ENCODE peak calls at places on chromosomes 11 and 22, in five cellular contexts. One of them, this sample, is unnamed.

GRCh38 chr11:123202723-123203122 is 7.7 kb upstream of the CLMP start:
- DNase-seq in IMR-90: no peak
- DNase-seq in H1: no peak
- DNase-seq in trophoblast cell: no peak
- DNase-seq in neuronal stem cell: no peak
- DNase-seq in this sample: no peak

GRCh38 chr11:70018816-70019215 is 59.3 kb upstream of the ANO1 start:
- DNase-seq in IMR-90: no peak
- DNase-seq in trophoblast cell: no peak
- DNase-seq in neuronal stem cell: no peak
- DNase-seq in H1: no peak
- DNase-seq in this sample: no peak

GRCh38 chr11:106304274-106304673 is 226.8 kb downstream of the AASDHPPT start:
- DNase-seq in IMR-90: peak
- DNase-seq in trophoblast cell: peak
- DNase-seq in neuronal stem cell: no peak
- DNase-seq in H1: no peak
- DNase-seq in this sample: no peak

GRCh38 chr22:20459152-20459542 is 21.5 kb upstream of the SCARF2 start:
- DNase-seq in trophoblast cell: no peak
- DNase-seq in neuronal stem cell: no peak
- DNase-seq in IMR-90: no peak
- DNase-seq in H1: no peak
- DNase-seq in this sample: no peak

GRCh38 chr11:86524603-86525352 is 147.6 kb downstream of the ME3 start:
- DNase-seq in IMR-90: peak
- DNase-seq in neuronal stem cell: no peak
- DNase-seq in H1: no peak
- DNase-seq in trophoblast cell: peak
- DNase-seq in this sample: peak

GRCh38 chr11:57277845-57278720 is 41.0 kb upstream of the APLNR start:
- DNase-seq in IMR-90: peak
- DNase-seq in neuronal stem cell: peak
- DNase-seq in trophoblast cell: peak
- DNase-seq in H1: peak
- DNase-seq in this sample: peak

GRCh38 chr22:37931893-37932389 is 21.5 kb downstream of the C22orf23 start:
- DNase-seq in neuronal stem cell: no peak
- DNase-seq in trophoblast cell: no peak
- DNase-seq in H1: no peak
- DNase-seq in IMR-90: no peak
- DNase-seq in this sample: peak

GRCh38 chr22:44439356-44440223 is 58.4 kb downstream of the RTL6 start:
- DNase-seq in H1: no peak
- DNase-seq in IMR-90: no peak
- DNase-seq in neuronal stem cell: no peak
- DNase-seq in trophoblast cell: no peak
- DNase-seq in this sample: no peak

GRCh38 chr11:40293655-40294342 is 1165.7 kb downstream of the LRRC4C start:
- DNase-seq in H1: peak
- DNase-seq in neuronal stem cell: peak
- DNase-seq in IMR-90: peak
- DNase-seq in trophoblast cell: peak
- DNase-seq in this sample: peak

GRCh38 chr11:115929618-115930129 is 425.5 kb upstream of the CADM1 start:
- DNase-seq in H1: no peak
- DNase-seq in neuronal stem cell: no peak
- DNase-seq in IMR-90: no peak
- DNase-seq in trophoblast cell: no peak
- DNase-seq in this sample: no peak

GRCh38 chr11:125102544-125102943 is 8.9 kb downstream of the TMEM218 start:
- DNase-seq in IMR-90: peak
- DNase-seq in trophoblast cell: peak
- DNase-seq in neuronal stem cell: no peak
- DNase-seq in H1: no peak
- DNase-seq in this sample: no peak

GRCh38 chr11:84390441-84391078 is 1104.4 kb upstream of the CCDC90B start:
- DNase-seq in H1: no peak
- DNase-seq in trophoblast cell: no peak
- DNase-seq in neuronal stem cell: peak
- DNase-seq in IMR-90: no peak
- DNase-seq in this sample: peak

GRCh38 chr22:39257522-39258475 is 13.0 kb upstream of the PDGFB start:
- DNase-seq in H1: no peak
- DNase-seq in trophoblast cell: no peak
- DNase-seq in neuronal stem cell: no peak
- DNase-seq in IMR-90: no peak
- DNase-seq in this sample: no peak

GRCh38 chr22:39254789-39255298 is 10.1 kb upstream of the PDGFB start:
- DNase-seq in IMR-90: peak
- DNase-seq in H1: no peak
- DNase-seq in trophoblast cell: peak
- DNase-seq in neuronal stem cell: no peak
- DNase-seq in this sample: no peak

GRCh38 chr22:39255449-39256185 is 10.8 kb upstream of the PDGFB start:
- DNase-seq in IMR-90: no peak
- DNase-seq in neuronal stem cell: no peak
- DNase-seq in H1: no peak
- DNase-seq in trophoblast cell: peak
- DNase-seq in this sample: no peak

GRCh38 chr22:39256979-39257378 is 12.2 kb upstream of the PDGFB start:
- DNase-seq in IMR-90: no peak
- DNase-seq in H1: no peak
- DNase-seq in trophoblast cell: no peak
- DNase-seq in neuronal stem cell: no peak
- DNase-seq in this sample: no peak

GRCh38 chr22:39256186-39256552 is 11.4 kb upstream of the PDGFB start:
- DNase-seq in neuronal stem cell: no peak
- DNase-seq in trophoblast cell: no peak
- DNase-seq in H1: no peak
- DNase-seq in IMR-90: no peak
- DNase-seq in this sample: no peak
- H2AK5ac ChIP-seq in neuronal stem cell: peak
- H2AK5ac ChIP-seq in trophoblast cell: peak
- H2AK5ac ChIP-seq in H1: peak
- H2AK5ac ChIP-seq in IMR-90: peak
- H2AK5ac ChIP-seq in this sample: no peak

GRCh38 chr11:12692238-12693074 is 18.2 kb downstream of the TEAD1 start:
- DNase-seq in H1: no peak
- DNase-seq in IMR-90: peak
- DNase-seq in neuronal stem cell: no peak
- DNase-seq in trophoblast cell: peak
- DNase-seq in this sample: peak
- H2BK120ac ChIP-seq in H1: no peak
- H2BK120ac ChIP-seq in IMR-90: peak
- H2BK120ac ChIP-seq in neuronal stem cell: no peak
- H2BK120ac ChIP-seq in trophoblast cell: peak
- H2BK120ac ChIP-seq in this sample: no peak

GRCh38 chr11:60566773-60567172 is 51.6 kb downstream of the MS4A13 start:
- DNase-seq in trophoblast cell: no peak
- DNase-seq in neuronal stem cell: no peak
- DNase-seq in IMR-90: no peak
- DNase-seq in H1: no peak
- DNase-seq in this sample: no peak

GRCh38 chr11:60570970-60571369 is 55.8 kb downstream of the MS4A13 start:
- DNase-seq in trophoblast cell: no peak
- DNase-seq in H1: no peak
- DNase-seq in neuronal stem cell: no peak
- DNase-seq in IMR-90: no peak
- DNase-seq in this sample: no peak
- H2AK5ac ChIP-seq in trophoblast cell: no peak
- H2AK5ac ChIP-seq in H1: no peak
- H2AK5ac ChIP-seq in neuronal stem cell: no peak
- H2AK5ac ChIP-seq in IMR-90: no peak
- H2AK5ac ChIP-seq in this sample: no peak

DNA sequence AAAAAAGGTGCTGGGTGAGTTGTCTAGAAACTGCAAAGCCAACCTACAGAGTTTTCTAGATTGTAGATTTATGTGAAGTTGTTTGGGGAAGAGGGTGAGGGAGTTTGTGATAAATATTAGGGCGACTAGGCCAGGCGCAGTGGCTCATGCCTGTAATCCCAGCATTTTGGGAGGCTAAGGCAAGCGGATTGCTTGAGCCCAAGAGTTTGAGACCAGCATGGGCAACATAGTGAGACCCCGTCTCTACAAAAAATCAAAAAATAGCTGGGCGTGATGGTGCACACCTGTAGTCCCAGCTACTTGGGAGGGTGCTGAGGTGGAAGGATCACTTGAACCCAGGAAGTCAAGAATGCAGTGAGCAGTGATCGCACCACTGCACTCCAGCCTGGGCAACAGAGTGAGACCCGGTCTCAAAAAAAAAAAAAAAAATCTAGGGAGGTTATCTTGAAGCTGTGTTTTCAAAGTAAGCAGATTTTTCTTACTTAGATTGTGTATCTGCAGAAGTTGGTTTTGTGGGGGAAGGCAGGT is 844 bp downstream of the APOL6 start:
- DNase-seq in neuronal stem cell: no peak
- DNase-seq in trophoblast cell: no peak
- DNase-seq in IMR-90: no peak
- DNase-seq in H1: no peak
- DNase-seq in this sample: no peak
- H2BK120ac ChIP-seq in neuronal stem cell: no peak
- H2BK120ac ChIP-seq in trophoblast cell: no peak
- H2BK120ac ChIP-seq in IMR-90: peak
- H2BK120ac ChIP-seq in H1: no peak
- H2BK120ac ChIP-seq in this sample: no peak

GRCh38 chr11:122059565-122059964 is 56.5 kb downstream of the BLID start:
- DNase-seq in H1: no peak
- DNase-seq in neuronal stem cell: no peak
- DNase-seq in trophoblast cell: no peak
- DNase-seq in IMR-90: no peak
- DNase-seq in this sample: no peak
- H2AK5ac ChIP-seq in H1: no peak
- H2AK5ac ChIP-seq in neuronal stem cell: no peak
- H2AK5ac ChIP-seq in trophoblast cell: no peak
- H2AK5ac ChIP-seq in IMR-90: no peak
- H2AK5ac ChIP-seq in this sample: no peak

GRCh38 chr11:2928605-2929510 is at the start of gene PHLDA2:
- DNase-seq in IMR-90: peak
- DNase-seq in H1: no peak
- DNase-seq in trophoblast cell: peak
- DNase-seq in neuronal stem cell: no peak
- DNase-seq in this sample: peak
- H2BK120ac ChIP-seq in IMR-90: peak
- H2BK120ac ChIP-seq in H1: no peak
- H2BK120ac ChIP-seq in trophoblast cell: peak
- H2BK120ac ChIP-seq in neuronal stem cell: peak
- H2BK120ac ChIP-seq in this sample: no peak

GRCh38 chr11:102121329-102121728 is 11.1 kb downstream of the YAP1 start:
- DNase-seq in trophoblast cell: peak
- DNase-seq in neuronal stem cell: no peak
- DNase-seq in IMR-90: peak
- DNase-seq in H1: no peak
- DNase-seq in this sample: no peak
- H2AK5ac ChIP-seq in trophoblast cell: no peak
- H2AK5ac ChIP-seq in neuronal stem cell: no peak
- H2AK5ac ChIP-seq in IMR-90: no peak
- H2AK5ac ChIP-seq in H1: no peak
- H2AK5ac ChIP-seq in this sample: no peak

This sample was measured in mesendoderm.